ENCODE peak calls at places on chromosome 5, in eight cellular contexts. J is Calu3; G is NCI-H187; F is CD4-positive, alpha-beta memory T cell; P is occipital lobe; A is anterior cingulate cortex; Z is NCI-H1417; E is NCI-H1105. M is an unnamed sample.

GRCh38 chr5:2848634-2849033 is 97.2 kb upstream of the IRX2 start:
- DNase-seq in J (no peak), G (no peak), F (no peak), P (no peak), A (no peak), Z (no peak), E (no peak), M (no peak)

GRCh38 chr5:138354387-138354786 is 1.9 kb downstream of the KDM3B start:
- DNase-seq in J (no peak), G (no peak), F (no peak), P (no peak), A (no peak), Z (no peak), E (no peak), M (no peak)

GRCh38 chr5:62498961-62499360 is 79.7 kb upstream of the LRRC70 start:
- DNase-seq in J (no peak), G (no peak), F (no peak), P (no peak), A (no peak), Z (no peak), E (no peak), M (no peak)

GRCh38 chr5:93277001-93277400 is 304.0 kb downstream of the NR2F1-AS1 start:
- DNase-seq in J (no peak), G (no peak), F (no peak), P (no peak), A (no peak), Z (no peak), E (no peak), M (no peak)

GRCh38 chr5:165310031-165310430 is 1804.6 kb downstream of the MAT2B start:
- DNase-seq in J (no peak), G (no peak), F (no peak), P (no peak), A (no peak), Z (no peak), E (no peak), M (no peak)

GRCh38 chr5:38697013-38697412 is 140.6 kb upstream of the LIFR start:
- DNase-seq in J (no peak), G (no peak), F (no peak), P (no peak), A (no peak), Z (no peak), E (no peak), M (no peak)

GRCh38 chr5:96629774-96630173 is 32.4 kb upstream of the CAST start:
- DNase-seq in J (peak; percentile 64), G (no peak), F (no peak), P (no peak), A (no peak), Z (no peak), E (peak; percentile 6), M (no peak)

GRCh38 chr5:134824681-134825080 is 21.1 kb upstream of the C5orf24 start:
- DNase-seq in J (no peak), G (no peak), F (no peak), P (no peak), A (no peak), Z (no peak), E (no peak), M (no peak)

GRCh38 chr5:72210913-72211670 is 103.8 kb downstream of the MAP1B start:
- DNase-seq in J (peak; percentile 32), G (no peak), F (no peak), P (no peak), A (peak; percentile 18), Z (no peak), E (no peak), M (no peak)

GRCh38 chr5:163565931-163566608 is 60.7 kb downstream of the MAT2B start:
- DNase-seq in J (peak; percentile 44), G (no peak), F (peak; percentile 9), P (peak; percentile 39), A (peak; percentile 21), Z (peak; percentile 58), E (no peak), M (no peak)

GRCh38 chr5:137751869-137752491 is 2.2 kb downstream of the HNRNPA0 start:
- DNase-seq in J (peak; percentile 30), G (no peak), F (peak; percentile 43), P (no peak), A (no peak), Z (peak; percentile 18), E (peak; percentile 27), M (no peak)

GRCh38 chr5:139014726-139015125 is 139.6 kb upstream of the LRRTM2 start:
- DNase-seq in J (peak; percentile 32), G (no peak), F (no peak), P (no peak), A (no peak), Z (no peak), E (no peak), M (no peak)

GRCh38 chr5:91312698-91313097 is 70.4 kb downstream of the ARRDC3 start:
- DNase-seq in J (no peak), G (no peak), F (no peak), P (no peak), A (no peak), Z (no peak), E (no peak), M (no peak)

GRCh38 chr5:54902817-54903473 is 82.4 kb downstream of the ESM1 start:
- DNase-seq in J (no peak), G (peak; percentile 72), F (no peak), P (no peak), A (no peak), Z (no peak), E (no peak), M (no peak)

GRCh38 chr5:36494756-36495637 is 111.4 kb upstream of the SLC1A3 start:
- DNase-seq in J (no peak), G (no peak), F (no peak), P (no peak), A (no peak), Z (no peak), E (no peak), M (no peak)

M was measured in HuH-7.5.